ENCODE peak calls at places on chromosomes 7 and 10, in nine cellular contexts. K is OCI-LY7; N is hepatocyte; Y is choroid plexus epithelial cell; G is CD8-positive, alpha-beta T cell; B is epithelial cell of esophagus; L is GM12865; M is fibroblast of mammary gland; S is A549. F is an unnamed sample.

GRCh38 chr10:127798116-127798515 is 61.1 kb downstream of the FOXI2 start:
- DNase-seq in K (no peak), N (peak; percentile 10), Y (peak; percentile 4), G (no peak), B (no peak), L (no peak), M (no peak), S (no peak), F (no peak)

GRCh38 chr10:130230036-130230435 is 93.8 kb downstream of the GLRX3 start:
- DNase-seq in K (no peak), N (no peak), Y (no peak), G (no peak), B (no peak), L (no peak), M (no peak), S (no peak), F (no peak)

GRCh38 chr10:12533723-12534122 is 184.4 kb downstream of the CAMK1D start:
- DNase-seq in K (no peak), N (no peak), Y (no peak), G (no peak), B (no peak), L (no peak), M (no peak), S (no peak), F (no peak)

GRCh38 chr7:80724249-80724871 is 85.9 kb downstream of the CD36 start:
- DNase-seq in K (no peak), N (peak; percentile 18), Y (peak; percentile 74), G (no peak), B (no peak), L (no peak), M (peak; percentile 98), S (no peak), F (no peak)

GRCh38 chr7:35988818-35989217 is 164.2 kb upstream of the EEPD1 start:
- DNase-seq in K (no peak), N (peak; percentile 39), Y (peak; percentile 48), G (no peak), B (peak; percentile 15), L (no peak), M (peak; percentile 4), S (no peak), F (peak; percentile 36)

GRCh38 chr7:48899932-48900331 is 24.4 kb upstream of the CDC14C start:
- DNase-seq in K (no peak), N (no peak), Y (peak; percentile 5), G (no peak), B (peak; percentile 26), L (no peak), M (peak; percentile 69), S (no peak), F (no peak)

GRCh38 chr7:107924841-107925490 is 34.0 kb downstream of the DLD start:
- DNase-seq in K (no peak), N (no peak), Y (no peak), G (no peak), B (no peak), L (peak; percentile 57), M (no peak), S (no peak), F (no peak)

GRCh38 chr10:5551531-5552375 is 27.0 kb downstream of the CALML3 start:
- DNase-seq in K (no peak), N (peak; percentile 52), Y (peak; percentile 71), G (peak; percentile 22), B (peak; percentile 82), L (peak; percentile 56), M (no peak), S (no peak), F (no peak)

GRCh38 chr10:124632064-124632531 is 112.1 kb downstream of the FAM53B start:
- DNase-seq in K (no peak), N (no peak), Y (peak; percentile 96), G (peak; percentile 43), B (peak; percentile 81), L (no peak), M (peak; percentile 28), S (no peak), F (peak; percentile 89)

GRCh38 chr10:36446873-36447272 is 678.5 kb upstream of the ANKRD30A start:
- DNase-seq in K (no peak), N (peak; percentile 6), Y (no peak), G (no peak), B (peak; percentile 84), L (no peak), M (no peak), S (no peak), F (no peak)

GRCh38 chr7:95794917-95795515 is 22.7 kb downstream of the DYNC1I1 start:
- DNase-seq in K (peak; percentile 43), N (peak; percentile 31), Y (peak; percentile 61), G (no peak), B (peak; percentile 59), L (peak; percentile 50), M (peak; percentile 47), S (no peak), F (peak; percentile 30)

GRCh38 chr7:73342645-73343044 is 14.7 kb downstream of the FKBP6 start:
- DNase-seq in K (no peak), N (peak; percentile 73), Y (peak; percentile 84), G (no peak), B (peak; percentile 39), L (no peak), M (peak; percentile 58), S (peak; percentile 67), F (no peak)

GRCh38 chr10:96767611-96768010 is 47.3 kb upstream of the PIK3AP1 start:
- DNase-seq in K (no peak), N (no peak), Y (no peak), G (no peak), B (peak; percentile 49), L (no peak), M (no peak), S (no peak), F (no peak)

GRCh38 chr10:74857586-74857985 is 31.2 kb downstream of the KAT6B start:
- DNase-seq in K (no peak), N (no peak), Y (no peak), G (no peak), B (no peak), L (no peak), M (no peak), S (no peak), F (no peak)

GRCh38 chr7:113629244-113629643 is 289.6 kb downstream of the PPP1R3A start:
- DNase-seq in K (no peak), N (no peak), Y (peak; percentile 7), G (no peak), B (peak; percentile 69), L (peak; percentile 3), M (peak; percentile 46), S (no peak), F (no peak)
- H3K4me3 ChIP-seq in K (no peak overlapping the region), N (no peak overlapping the region), Y (no peak overlapping the region), G (no peak overlapping the region), B (no peak overlapping the region), L (no peak overlapping the region), M (no peak overlapping the region), S (no peak overlapping the region), F (no peak overlapping the region)

DNA sequence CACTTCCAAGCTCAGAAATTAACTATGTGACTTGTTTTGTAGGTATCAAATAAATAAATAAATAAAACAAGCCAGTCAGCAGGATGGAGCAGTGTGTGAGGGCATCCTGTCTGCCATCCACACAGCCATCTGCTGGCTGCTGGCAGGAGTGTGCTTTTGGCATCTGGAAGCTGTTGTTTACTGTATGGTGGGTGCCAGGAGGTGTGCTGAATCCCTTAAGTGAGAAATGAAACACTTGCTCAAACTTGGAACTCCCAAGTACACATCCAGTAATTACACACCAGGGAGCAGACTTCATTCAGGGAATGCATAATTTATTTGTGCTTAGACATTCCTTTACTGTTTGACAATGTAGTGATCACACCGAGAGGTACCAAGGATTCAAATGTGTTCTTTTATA is 16.9 kb upstream of the TAX1BP1 start:
- DNase-seq in K (peak; percentile 8), N (no peak), Y (peak; percentile 13), G (no peak), B (peak; percentile 40), L (no peak), M (no peak), S (no peak), F (peak; percentile 54)
- TF ChIP-seq CTCF in K (peak; percentile 27), N (no peak), Y (peak; percentile 31), G (no peak), B (peak; percentile 48), L (no peak), M (peak; percentile 6), S (peak; percentile 34), F (peak; percentile 35)

GRCh38 chr10:13891542-13892431 is 305.0 kb downstream of the PRPF18 start:
- DNase-seq in K (no peak), N (peak; percentile 48), Y (no peak), G (no peak), B (peak; percentile 13), L (peak; percentile 29), M (peak; percentile 18), S (no peak), F (no peak)

GRCh38 chr10:13890233-13890616 is 303.5 kb downstream of the PRPF18 start:
- DNase-seq in K (no peak), N (no peak), Y (peak; percentile 42), G (no peak), B (no peak), L (no peak), M (peak; percentile 17), S (no peak), F (no peak)

GRCh38 chr10:13892871-13893270 is 306.1 kb downstream of the PRPF18 start:
- DNase-seq in K (no peak), N (no peak), Y (no peak), G (no peak), B (no peak), L (no peak), M (no peak), S (no peak), F (no peak)

GRCh38 chr10:13893926-13894325 is 307.2 kb downstream of the PRPF18 start:
- DNase-seq in K (no peak), N (no peak), Y (no peak), G (no peak), B (peak; percentile 36), L (no peak), M (no peak), S (no peak), F (no peak)

GRCh38 chr10:13890617-13891541 is 304.1 kb downstream of the PRPF18 start:
- DNase-seq in K (no peak), N (peak; percentile 20), Y (peak; percentile 59), G (no peak), B (peak; percentile 10), L (no peak), M (peak; percentile 51), S (no peak), F (no peak)
- H3K4me3 ChIP-seq in K (no peak overlapping the region), N (peak overlapping the region; percentile 48), Y (peak overlapping the region; percentile 58), G (peak overlapping the region; percentile 40), B (peak overlapping the region; percentile 43), L (peak overlapping the region; percentile 50), M (peak overlapping the region; percentile 71), S (peak overlapping the region; percentile 19), F (no peak overlapping the region)

GRCh38 chr10:68331455-68332258 is at the start of gene HNRNPH3:
- DNase-seq in K (peak; percentile 99), N (peak; percentile 100), Y (peak; percentile 99), G (peak; percentile 98), B (peak; percentile 97), L (peak; percentile 99), M (peak; percentile 96), S (peak; percentile 90), F (peak; percentile 85)

GRCh38 chr10:68333905-68334431 is 1.2 kb upstream of the PBLD start:
- DNase-seq in K (no peak), N (no peak), Y (no peak), G (no peak), B (no peak), L (no peak), M (peak; percentile 12), S (no peak), F (no peak)

GRCh38 chr10:68332259-68333057 is at the start of gene PBLD:
- DNase-seq in K (peak; percentile 78), N (peak; percentile 87), Y (peak; percentile 83), G (peak; percentile 56), B (peak; percentile 80), L (peak; percentile 77), M (peak; percentile 75), S (peak; percentile 48), F (peak; percentile 68)

GRCh38 chr10:68333452-68333851 is 724 bp upstream of the PBLD start:
- DNase-seq in K (no peak), N (no peak), Y (no peak), G (no peak), B (no peak), L (no peak), M (no peak), S (no peak), F (no peak)

GRCh38 chr10:68333058-68333395 is 299 bp upstream of the PBLD start:
- DNase-seq in K (no peak), N (no peak), Y (no peak), G (no peak), B (no peak), L (no peak), M (peak; percentile 64), S (no peak), F (no peak)
- TF ChIP-seq CTCF in K (no peak), N (no peak), Y (no peak), G (no peak), B (no peak), L (no peak), M (no peak), S (no peak), F (no peak)